ENCODE peak calls at places on chromosomes 12 and 14, in nine cellular contexts. A is transverse colon, T is fibroblast of pulmonary artery, D is neural progenitor cell, M is body of pancreas, N is choroid plexus epithelial cell, G is ascending aorta, Y is GM06990, Q is epithelial cell of proximal tubule. P is an unnamed sample.

GRCh38 chr14:36054353-36055051 is 122.0 kb downstream of the PTCSC3 start:
- DNase-seq in N (no peak), G (no peak), Y (no peak), A (no peak), Q (no peak), M (no peak), T (no peak), D (no peak), P (no peak)

GRCh38 chr12:23399402-23399933 is 550.0 kb downstream of the SOX5 start:
- DNase-seq in A (no peak), D (no peak), Q (no peak), Y (no peak), G (no peak), M (no peak), N (no peak), T (no peak), P (no peak)

GRCh38 chr14:42428996-42429395 is 822.3 kb downstream of the LRFN5 start:
- DNase-seq in N (no peak), M (no peak), G (no peak), Y (peak; percentile 13), Q (no peak), A (no peak), D (no peak), T (no peak), P (no peak)

GRCh38 chr14:69318241-69318640 is 58.3 kb downstream of the GALNT16 start:
- DNase-seq in A (no peak), T (no peak), Q (no peak), D (no peak), N (no peak), G (peak; percentile 55), M (no peak), Y (no peak), P (no peak)

GRCh38 chr12:75815756-75816155 is 215.8 kb downstream of the PHLDA1 start:
- DNase-seq in G (no peak), M (no peak), Y (no peak), T (no peak), A (no peak), Q (no peak), D (no peak), N (peak; percentile 26), P (peak; percentile 49)

GRCh38 chr12:55704824-55705780 is 2.6 kb downstream of the ITGA7 start:
- DNase-seq in Q (no peak), A (no peak), N (no peak), D (no peak), G (peak; percentile 78), Y (no peak), M (no peak), T (no peak), P (no peak)

GRCh38 chr12:12534134-12534866 is 28.4 kb downstream of the DUSP16 start:
- DNase-seq in D (peak; percentile 29), Y (no peak), Q (no peak), A (no peak), M (peak; percentile 32), N (no peak), T (no peak), G (no peak), P (no peak)

GRCh38 chr12:19186722-19187661 is 57.5 kb downstream of the PLEKHA5 start:
- DNase-seq in Y (peak; percentile 6), A (no peak), D (peak; percentile 65), T (peak; percentile 82), M (no peak), Q (no peak), N (peak; percentile 84), G (no peak), P (peak; percentile 75)

GRCh38 chr12:131275824-131276223 is 322.1 kb downstream of the ADGRD1 start:
- DNase-seq in Y (no peak), D (no peak), A (no peak), G (no peak), M (no peak), Q (no peak), N (no peak), T (no peak), P (no peak)

GRCh38 chr12:23771230-23771949 is 178.1 kb downstream of the SOX5 start:
- DNase-seq in T (peak; percentile 7), N (no peak), A (no peak), D (peak; percentile 9), G (peak; percentile 85), Q (no peak), Y (no peak), M (peak; percentile 6), P (no peak)

GRCh38 chr14:60485057-60485599 is 735 bp downstream of the C14orf39 start:
- DNase-seq in D (peak; percentile 47), T (no peak), Y (no peak), N (no peak), Q (no peak), M (no peak), A (no peak), G (no peak), P (no peak)

GRCh38 chr14:53306926-53307325 is 153.8 kb upstream of the DDHD1 start:
- DNase-seq in Y (no peak), G (no peak), M (no peak), D (peak; percentile 80), T (peak; percentile 33), A (no peak), Q (no peak), N (peak; percentile 34), P (peak; percentile 72)

GRCh38 chr14:53310412-53310811 is 157.3 kb upstream of the DDHD1 start:
- DNase-seq in T (no peak), M (no peak), A (no peak), Y (peak; percentile 34), Q (no peak), D (no peak), N (no peak), G (no peak), P (no peak)

GRCh38 chr14:53304726-53305381 is 151.7 kb upstream of the DDHD1 start:
- DNase-seq in A (no peak), G (no peak), M (no peak), Y (no peak), D (peak; percentile 5), N (peak; percentile 57), Q (no peak), T (no peak), P (peak; percentile 18)

GRCh38 chr14:53306267-53306721 is 153.2 kb upstream of the DDHD1 start:
- DNase-seq in M (peak; percentile 63), Q (peak; percentile 3), D (peak; percentile 71), T (peak; percentile 75), A (peak; percentile 22), G (peak; percentile 70), Y (peak; percentile 24), N (peak; percentile 77), P (peak; percentile 67)
- H3K4me3 ChIP-seq in M (no peak overlapping the region), Q (peak overlapping the region; percentile 60), D (peak overlapping the region; percentile 24), T (peak overlapping the region; percentile 57), A (peak overlapping the region; percentile 44), G (peak overlapping the region; percentile 52), Y (peak overlapping the region; percentile 49), N (peak overlapping the region; percentile 54), P (peak overlapping the region; percentile 37)

GRCh38 chr14:20606902-20607242 is 15.7 kb upstream of the RNASE12 start:
- DNase-seq in T (no peak), Q (no peak), N (no peak), M (no peak), D (no peak), G (no peak), A (no peak), Y (no peak), P (no peak)

GRCh38 chr14:20604291-20604690 is 13.1 kb upstream of the RNASE12 start:
- DNase-seq in Q (no peak), N (no peak), G (no peak), M (no peak), D (no peak), Y (no peak), A (no peak), T (no peak), P (no peak)

GRCh38 chr14:20607617-20608016 is 16.4 kb upstream of the RNASE12 start:
- DNase-seq in D (no peak), N (no peak), G (no peak), M (no peak), Y (no peak), A (no peak), T (no peak), Q (no peak), P (no peak)

GRCh38 chr14:20608383-20609095 is 17.4 kb upstream of the RNASE12 start:
- DNase-seq in T (no peak), A (no peak), Y (no peak), N (no peak), M (no peak), G (no peak), D (no peak), Q (no peak), P (no peak)

DNA sequence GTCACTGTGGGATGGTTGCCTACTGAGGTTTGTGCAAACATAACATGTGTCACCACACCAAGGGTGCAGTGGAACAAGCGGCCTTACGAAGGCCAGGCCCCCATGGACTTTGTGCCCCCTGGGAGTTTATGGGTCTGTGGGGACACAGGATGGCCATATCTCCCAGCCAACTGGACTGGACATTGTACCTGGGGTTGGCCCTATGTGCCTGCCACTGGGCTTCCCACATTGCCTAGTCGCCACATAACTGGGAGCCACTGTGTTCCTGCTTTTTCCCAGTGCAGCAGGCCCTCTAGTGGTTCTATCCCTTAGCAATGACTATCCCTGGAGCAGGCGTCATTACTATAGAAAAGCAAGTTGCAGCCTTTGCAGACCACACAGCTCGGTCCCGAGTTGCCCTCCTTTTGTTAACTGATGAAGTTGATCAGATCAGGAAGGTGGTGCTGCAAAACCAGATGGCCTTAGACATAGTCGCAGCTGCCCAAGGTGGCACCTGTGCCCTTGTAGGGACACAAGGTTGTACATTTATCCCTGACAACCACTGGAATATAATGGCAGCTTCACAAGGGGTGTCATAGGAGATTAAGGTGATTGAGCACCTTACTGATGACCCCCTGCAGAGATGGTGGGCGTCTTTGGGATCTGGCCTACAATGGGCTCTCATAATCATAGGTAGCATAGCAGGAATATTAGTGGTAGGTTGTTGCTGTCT is 15.2 kb upstream of the RNASE12 start:
- DNase-seq in Q (no peak), T (peak; percentile 70), N (peak; percentile 62), Y (no peak), G (no peak), D (peak; percentile 78), A (peak; percentile 54), M (peak; percentile 50), P (peak; percentile 40)
- TF ChIP-seq CTCF in Q (peak; percentile 84), T (peak; percentile 91), N (peak; percentile 77), Y (peak; percentile 63), G (peak; percentile 14), D (peak; percentile 77), A (peak; percentile 45), M (peak; percentile 41), P (peak; percentile 60)

DNA sequence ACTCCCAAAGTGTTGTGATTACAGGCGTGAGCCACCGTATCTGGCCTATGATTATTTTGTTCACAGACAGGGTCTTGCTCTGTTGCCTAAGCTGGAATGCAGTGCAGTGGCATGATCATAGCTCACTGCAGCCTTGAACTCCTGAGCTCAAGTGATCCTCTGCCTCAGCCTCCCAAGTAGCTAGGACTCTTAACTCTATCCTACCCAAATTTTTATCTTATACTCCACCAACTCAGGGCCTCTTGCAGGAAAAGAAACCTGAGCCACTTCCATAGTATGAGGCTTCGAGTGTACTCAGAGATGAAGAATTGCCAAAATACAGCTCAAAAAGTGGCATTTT is 828 bp downstream of the MMAB start:
- DNase-seq in T (no peak), D (no peak), M (no peak), Q (no peak), Y (no peak), A (no peak), N (no peak), G (no peak), P (no peak)
- H3K4me3 ChIP-seq in T (peak overlapping the region; percentile 88), D (peak overlapping the region; percentile 57), M (peak overlapping the region; percentile 17), Q (peak overlapping the region; percentile 78), Y (peak overlapping the region; percentile 86), A (peak overlapping the region; percentile 71), N (peak overlapping the region; percentile 95), G (peak overlapping the region; percentile 68), P (peak overlapping the region; percentile 98)

DNA sequence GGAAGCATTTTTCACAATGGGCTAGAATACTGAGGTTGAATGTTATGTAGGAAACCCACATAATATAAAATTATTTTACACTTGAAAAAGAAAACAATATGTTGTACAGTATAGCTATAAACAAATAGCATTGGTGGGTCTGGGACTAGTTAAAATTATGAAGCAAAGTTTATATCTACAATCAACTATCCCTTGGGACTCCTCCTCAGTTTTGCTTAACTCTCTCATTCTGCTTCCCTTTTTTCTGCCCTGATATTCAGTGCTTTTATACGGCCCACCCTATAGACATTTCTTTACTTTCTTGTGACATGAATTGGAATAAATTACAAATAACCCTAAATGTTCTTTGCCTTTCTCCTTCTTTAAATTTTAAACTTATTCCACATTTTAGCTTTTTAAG is 300.5 kb downstream of the FBXL14 start:
- DNase-seq in Q (no peak), M (no peak), T (no peak), N (no peak), A (no peak), D (no peak), G (no peak), Y (no peak), P (no peak)
- TF ChIP-seq CTCF in Q (no peak), M (no peak), T (no peak), N (no peak), A (no peak), D (no peak), G (no peak), Y (no peak), P (no peak)